ENCODE peak calls at places on chromosomes 2 and 18, in four cellular contexts. G is naive thymus-derived CD4-positive, alpha-beta T cell; L is A673; I is PC-3. Y is an unnamed sample.

GRCh38 chr2:222352981-222353380 is 54.2 kb upstream of the PAX3 start:
- DNase-seq in G (no peak), L (no peak), I (no peak), Y (no peak)

GRCh38 chr2:53877556-53877955 is 17.8 kb upstream of the GPR75 start:
- DNase-seq in G (no peak), L (no peak), I (no peak), Y (no peak)

GRCh38 chr2:156589381-156590079 is 153.4 kb downstream of the GPD2 start:
- DNase-seq in G (no peak), L (peak; percentile 56), I (peak; percentile 67), Y (peak; percentile 21)

GRCh38 chr2:102509749-102510148 is 36.7 kb downstream of the SLC9A4 start:
- DNase-seq in G (no peak), L (no peak), I (peak; percentile 58), Y (peak; percentile 17)

GRCh38 chr2:127632592-127633489 is 13.1 kb upstream of the GPR17 start:
- DNase-seq in G (no peak), L (no peak), I (no peak), Y (no peak)

GRCh38 chr2:212644195-212644837 is 105.7 kb upstream of the ERBB4 start:
- DNase-seq in G (no peak), L (peak; percentile 8), I (no peak), Y (no peak)

GRCh38 chr18:34991561-34991960 is 49.7 kb upstream of the MAPRE2 start:
- DNase-seq in G (no peak), L (no peak), I (no peak), Y (no peak)

GRCh38 chr2:237708961-237709360 is 81.6 kb downstream of the LRRFIP1 start:
- DNase-seq in G (no peak), L (no peak), I (no peak), Y (no peak)

GRCh38 chr18:23618862-23619387 is 32.6 kb upstream of the NPC1 start:
- DNase-seq in G (no peak), L (no peak), I (no peak), Y (no peak)

GRCh38 chr2:159227467-159227866 is 59.0 kb downstream of the WDSUB1 start:
- DNase-seq in G (no peak), L (no peak), I (no peak), Y (no peak)

GRCh38 chr2:174753038-174753633 is 11.1 kb downstream of the CHRNA1 start:
- DNase-seq in G (no peak), L (no peak), I (peak; percentile 7), Y (no peak)

GRCh38 chr2:3605013-3605961 is 10.4 kb downstream of the COLEC11 start:
- DNase-seq in G (peak; percentile 42), L (peak; percentile 89), I (peak; percentile 48), Y (no peak)

GRCh38 chr2:240215676-240216051 is 75.2 kb upstream of the OTOS start:
- DNase-seq in G (no peak), L (no peak), I (no peak), Y (no peak)

GRCh38 chr2:42663106-42663755 is 94.8 kb downstream of the MTA3 start:
- DNase-seq in G (peak; percentile 53), L (peak; percentile 83), I (peak; percentile 81), Y (peak; percentile 61)
- H3K27ac ChIP-seq in G (peak overlapping the region; percentile 43), L (no peak overlapping the region), I (no peak overlapping the region), Y (no peak overlapping the region)

DNA sequence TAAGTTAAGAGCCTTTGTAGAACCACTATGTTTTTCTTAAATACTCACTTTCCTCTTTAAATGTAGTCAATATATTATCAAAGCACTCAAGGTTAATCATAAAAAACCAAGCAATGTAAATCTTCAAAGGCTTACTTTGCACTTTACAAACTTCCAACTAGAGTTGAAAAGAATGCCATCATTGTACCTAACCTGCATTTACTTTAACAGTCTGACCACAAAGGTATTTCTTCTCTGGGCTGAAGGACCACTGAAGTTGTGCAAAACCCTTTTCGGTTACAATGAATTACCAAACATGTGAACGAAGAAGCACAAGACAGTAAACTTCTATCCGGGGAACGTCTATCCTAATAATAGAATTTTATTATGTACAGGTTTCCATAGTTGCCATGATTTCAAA is 3.0 kb downstream of the HNRNPLL start:
- DNase-seq in G (no peak), L (no peak), I (peak; percentile 52), Y (no peak)
- H3K4me3 ChIP-seq in G (peak overlapping the region; percentile 86), L (peak overlapping the region; percentile 93), I (peak overlapping the region; percentile 84), Y (no peak overlapping the region)

GRCh38 chr2:44789446-44789845 is 152.1 kb upstream of the SIX3 start:
- DNase-seq in G (no peak), L (no peak), I (no peak), Y (no peak)
- H3K27ac ChIP-seq in G (no peak overlapping the region), L (no peak overlapping the region), I (no peak overlapping the region), Y (no peak overlapping the region)

DNA sequence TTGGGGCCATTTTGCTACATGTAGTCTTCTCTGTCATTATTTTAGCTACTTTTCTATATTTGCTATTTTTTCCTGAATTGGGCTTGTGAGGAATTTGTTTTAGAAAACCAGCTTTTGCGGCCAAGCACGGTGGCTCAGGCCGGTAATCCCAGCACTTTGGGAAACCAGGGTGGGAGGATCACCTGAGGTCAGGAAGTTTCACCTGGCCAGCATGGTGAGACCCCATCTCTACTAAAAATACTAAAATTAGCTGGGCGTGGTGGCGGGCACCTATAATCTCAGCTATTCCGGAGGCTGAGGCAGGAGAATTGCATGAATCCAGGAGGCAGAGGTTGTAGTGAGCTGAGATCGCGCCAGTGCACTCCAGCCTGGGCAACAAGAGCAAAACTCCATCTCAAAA is 4.7 kb downstream of the SEPTIN2 start:
- DNase-seq in G (no peak), L (no peak), I (no peak), Y (no peak)
- H3K4me3 ChIP-seq in G (no peak overlapping the region), L (no peak overlapping the region), I (no peak overlapping the region), Y (no peak overlapping the region)